ENCODE peak calls at places on chromosomes 7 and 10, in seven cellular contexts. One of them, this sample, is unnamed.

GRCh38 chr7:44223362-44224114 is 22.8 kb downstream of the YKT6 start:
- DNase-seq in fibroblast of lung: no peak
- DNase-seq in spleen: peak
- DNase-seq in midbrain: no peak
- DNase-seq in activated naive CD4-positive, alpha-beta T cell: no peak
- DNase-seq in A172: no peak
- DNase-seq in uterus: no peak
- DNase-seq in this sample: peak

GRCh38 chr7:146661929-146662328 is 545.3 kb downstream of the CNTNAP2 start:
- DNase-seq in fibroblast of lung: no peak
- DNase-seq in activated naive CD4-positive, alpha-beta T cell: no peak
- DNase-seq in spleen: no peak
- DNase-seq in midbrain: no peak
- DNase-seq in uterus: no peak
- DNase-seq in A172: no peak
- DNase-seq in this sample: no peak

GRCh38 chr7:23093546-23093945 is 12.0 kb upstream of the KLHL7 start:
- DNase-seq in activated naive CD4-positive, alpha-beta T cell: no peak
- DNase-seq in uterus: no peak
- DNase-seq in fibroblast of lung: peak
- DNase-seq in A172: peak
- DNase-seq in midbrain: no peak
- DNase-seq in spleen: no peak
- DNase-seq in this sample: no peak

GRCh38 chr7:81308643-81309354 is 389.9 kb upstream of the SEMA3C start:
- DNase-seq in uterus: no peak
- DNase-seq in spleen: no peak
- DNase-seq in activated naive CD4-positive, alpha-beta T cell: no peak
- DNase-seq in midbrain: no peak
- DNase-seq in A172: no peak
- DNase-seq in fibroblast of lung: no peak
- DNase-seq in this sample: peak

GRCh38 chr10:25758041-25758457 is 176.0 kb upstream of the MYO3A start:
- DNase-seq in fibroblast of lung: peak
- DNase-seq in spleen: no peak
- DNase-seq in uterus: no peak
- DNase-seq in A172: peak
- DNase-seq in midbrain: peak
- DNase-seq in activated naive CD4-positive, alpha-beta T cell: no peak
- DNase-seq in this sample: peak

GRCh38 chr7:16063691-16064090 is 357.6 kb downstream of the CRPPA start:
- DNase-seq in midbrain: no peak
- DNase-seq in spleen: no peak
- DNase-seq in A172: no peak
- DNase-seq in activated naive CD4-positive, alpha-beta T cell: no peak
- DNase-seq in fibroblast of lung: no peak
- DNase-seq in uterus: no peak
- DNase-seq in this sample: peak

GRCh38 chr7:659996-660395 is 66.5 kb upstream of the DNAAF5 start:
- DNase-seq in midbrain: no peak
- DNase-seq in activated naive CD4-positive, alpha-beta T cell: no peak
- DNase-seq in fibroblast of lung: no peak
- DNase-seq in spleen: no peak
- DNase-seq in A172: no peak
- DNase-seq in uterus: no peak
- DNase-seq in this sample: no peak

GRCh38 chr10:43968076-43968475 is 319.4 kb upstream of the ZNF32 start:
- DNase-seq in activated naive CD4-positive, alpha-beta T cell: no peak
- DNase-seq in uterus: no peak
- DNase-seq in spleen: no peak
- DNase-seq in midbrain: no peak
- DNase-seq in fibroblast of lung: no peak
- DNase-seq in A172: no peak
- DNase-seq in this sample: no peak

GRCh38 chr10:27448926-27449325 is 55.2 kb upstream of the RAB18 start:
- DNase-seq in A172: peak
- DNase-seq in fibroblast of lung: peak
- DNase-seq in spleen: no peak
- DNase-seq in activated naive CD4-positive, alpha-beta T cell: no peak
- DNase-seq in midbrain: no peak
- DNase-seq in uterus: no peak
- DNase-seq in this sample: peak

GRCh38 chr7:133888061-133888930 is 238.8 kb upstream of the LRGUK start:
- DNase-seq in midbrain: no peak
- DNase-seq in spleen: no peak
- DNase-seq in uterus: no peak
- DNase-seq in activated naive CD4-positive, alpha-beta T cell: no peak
- DNase-seq in fibroblast of lung: no peak
- DNase-seq in A172: no peak
- DNase-seq in this sample: no peak

GRCh38 chr10:7117806-7118674 is 292.8 kb downstream of the SFMBT2 start:
- DNase-seq in fibroblast of lung: peak
- DNase-seq in spleen: no peak
- DNase-seq in midbrain: peak
- DNase-seq in activated naive CD4-positive, alpha-beta T cell: no peak
- DNase-seq in A172: no peak
- DNase-seq in uterus: no peak
- DNase-seq in this sample: no peak

GRCh38 chr10:94122247-94122646 is 128.5 kb downstream of the PLCE1 start:
- DNase-seq in fibroblast of lung: peak
- DNase-seq in A172: no peak
- DNase-seq in midbrain: no peak
- DNase-seq in activated naive CD4-positive, alpha-beta T cell: no peak
- DNase-seq in uterus: no peak
- DNase-seq in spleen: no peak
- DNase-seq in this sample: no peak

GRCh38 chr7:16492513-16493062 is 27.1 kb upstream of the SOSTDC1 start:
- DNase-seq in A172: no peak
- DNase-seq in fibroblast of lung: peak
- DNase-seq in uterus: no peak
- DNase-seq in spleen: no peak
- DNase-seq in midbrain: no peak
- DNase-seq in activated naive CD4-positive, alpha-beta T cell: no peak
- DNase-seq in this sample: no peak

GRCh38 chr10:94098916-94099315 is 105.2 kb downstream of the PLCE1 start:
- DNase-seq in A172: no peak
- DNase-seq in spleen: no peak
- DNase-seq in midbrain: no peak
- DNase-seq in fibroblast of lung: no peak
- DNase-seq in uterus: no peak
- DNase-seq in activated naive CD4-positive, alpha-beta T cell: no peak
- DNase-seq in this sample: no peak

GRCh38 chr7:32616625-32617024 is 121.3 kb downstream of the AVL9 start:
- DNase-seq in fibroblast of lung: peak
- DNase-seq in A172: peak
- DNase-seq in midbrain: no peak
- DNase-seq in activated naive CD4-positive, alpha-beta T cell: no peak
- DNase-seq in spleen: no peak
- DNase-seq in uterus: no peak
- DNase-seq in this sample: no peak

GRCh38 chr7:2632717-2633537 is 1.1 kb downstream of the TTYH3 start:
- DNase-seq in spleen: peak
- DNase-seq in fibroblast of lung: peak
- DNase-seq in midbrain: no peak
- DNase-seq in activated naive CD4-positive, alpha-beta T cell: no peak
- DNase-seq in A172: peak
- DNase-seq in uterus: peak
- DNase-seq in this sample: peak

GRCh38 chr7:41925946-41926345 is 223.1 kb upstream of the INHBA start:
- DNase-seq in fibroblast of lung: peak
- DNase-seq in midbrain: no peak
- DNase-seq in A172: no peak
- DNase-seq in activated naive CD4-positive, alpha-beta T cell: no peak
- DNase-seq in spleen: no peak
- DNase-seq in uterus: no peak
- DNase-seq in this sample: no peak

GRCh38 chr10:8183241-8183704 is 128.8 kb downstream of the GATA3 start:
- DNase-seq in uterus: no peak
- DNase-seq in fibroblast of lung: peak
- DNase-seq in A172: peak
- DNase-seq in midbrain: no peak
- DNase-seq in spleen: no peak
- DNase-seq in activated naive CD4-positive, alpha-beta T cell: no peak
- DNase-seq in this sample: peak

GRCh38 chr7:4261038-4261960 is 420.8 kb upstream of the FOXK1 start:
- DNase-seq in A172: no peak
- DNase-seq in fibroblast of lung: no peak
- DNase-seq in spleen: peak
- DNase-seq in midbrain: no peak
- DNase-seq in uterus: no peak
- DNase-seq in activated naive CD4-positive, alpha-beta T cell: no peak
- DNase-seq in this sample: no peak

GRCh38 chr10:84352251-84352842 is 24.0 kb downstream of the CCSER2 start:
- DNase-seq in spleen: peak
- DNase-seq in activated naive CD4-positive, alpha-beta T cell: no peak
- DNase-seq in uterus: no peak
- DNase-seq in A172: peak
- DNase-seq in midbrain: peak
- DNase-seq in fibroblast of lung: peak
- DNase-seq in this sample: peak

GRCh38 chr7:36138209-36138608 is 14.8 kb upstream of the EEPD1 start:
- DNase-seq in A172: no peak
- DNase-seq in activated naive CD4-positive, alpha-beta T cell: no peak
- DNase-seq in spleen: no peak
- DNase-seq in fibroblast of lung: no peak
- DNase-seq in midbrain: no peak
- DNase-seq in uterus: no peak
- DNase-seq in this sample: no peak

GRCh38 chr7:79434098-79434497 is 19.4 kb downstream of the MAGI2 start:
- DNase-seq in spleen: no peak
- DNase-seq in activated naive CD4-positive, alpha-beta T cell: no peak
- DNase-seq in uterus: no peak
- DNase-seq in A172: peak
- DNase-seq in fibroblast of lung: peak
- DNase-seq in midbrain: no peak
- DNase-seq in this sample: no peak

GRCh38 chr7:18995811-18996400 is 121.5 kb downstream of the TWIST1 start:
- DNase-seq in spleen: no peak
- DNase-seq in activated naive CD4-positive, alpha-beta T cell: no peak
- DNase-seq in uterus: no peak
- DNase-seq in A172: no peak
- DNase-seq in fibroblast of lung: no peak
- DNase-seq in midbrain: no peak
- DNase-seq in this sample: no peak

GRCh38 chr7:77308792-77309191 is 107.4 kb downstream of the GSAP start:
- DNase-seq in midbrain: no peak
- DNase-seq in A172: no peak
- DNase-seq in activated naive CD4-positive, alpha-beta T cell: no peak
- DNase-seq in uterus: no peak
- DNase-seq in spleen: no peak
- DNase-seq in fibroblast of lung: no peak
- DNase-seq in this sample: no peak

GRCh38 chr7:8161398-8161828 is 100.6 kb downstream of the ICA1 start:
- DNase-seq in activated naive CD4-positive, alpha-beta T cell: no peak
- DNase-seq in spleen: no peak
- DNase-seq in uterus: no peak
- DNase-seq in midbrain: no peak
- DNase-seq in fibroblast of lung: no peak
- DNase-seq in A172: no peak
- DNase-seq in this sample: no peak

GRCh38 chr10:50577681-50578350 is 45.9 kb downstream of the SGMS1 start:
- DNase-seq in A172: peak
- DNase-seq in uterus: no peak
- DNase-seq in fibroblast of lung: peak
- DNase-seq in spleen: no peak
- DNase-seq in activated naive CD4-positive, alpha-beta T cell: no peak
- DNase-seq in midbrain: peak
- DNase-seq in this sample: no peak